ENCODE peak calls at places on chromosome 15, in four cellular contexts. Q is brain microvascular endothelial cell, I is lower leg skin, K is A549. E is an unnamed sample.

GRCh38 chr15:62110000-62110851 is 43.4 kb downstream of the C2CD4A start:
- DNase-seq in Q (peak), I (peak), K (peak), E (no peak)

GRCh38 chr15:61974759-61975158 is 85.5 kb downstream of the VPS13C start:
- DNase-seq in Q (no peak), I (no peak), K (no peak), E (no peak)

GRCh38 chr15:63490345-63491034 is 13.9 kb upstream of the USP3 start:
- DNase-seq in Q (no peak), I (no peak), K (no peak), E (no peak)

GRCh38 chr15:88834211-88834812 is 31.1 kb downstream of the ACAN start:
- DNase-seq in Q (peak), I (no peak), K (peak), E (no peak)

GRCh38 chr15:48437178-48437577 is 105.9 kb downstream of the DUT start:
- DNase-seq in Q (no peak), I (no peak), K (no peak), E (no peak)

GRCh38 chr15:37425541-37425940 is 325.2 kb upstream of the MEIS2 start:
- DNase-seq in Q (no peak), I (no peak), K (no peak), E (no peak)

GRCh38 chr15:48928877-48929538 is 34.7 kb downstream of the SHC4 start:
- DNase-seq in Q (peak), I (no peak), K (no peak), E (no peak)

GRCh38 chr15:36361351-36361870 is 218.0 kb upstream of the CDIN1 start:
- DNase-seq in Q (peak), I (no peak), K (no peak), E (no peak)

DNA sequence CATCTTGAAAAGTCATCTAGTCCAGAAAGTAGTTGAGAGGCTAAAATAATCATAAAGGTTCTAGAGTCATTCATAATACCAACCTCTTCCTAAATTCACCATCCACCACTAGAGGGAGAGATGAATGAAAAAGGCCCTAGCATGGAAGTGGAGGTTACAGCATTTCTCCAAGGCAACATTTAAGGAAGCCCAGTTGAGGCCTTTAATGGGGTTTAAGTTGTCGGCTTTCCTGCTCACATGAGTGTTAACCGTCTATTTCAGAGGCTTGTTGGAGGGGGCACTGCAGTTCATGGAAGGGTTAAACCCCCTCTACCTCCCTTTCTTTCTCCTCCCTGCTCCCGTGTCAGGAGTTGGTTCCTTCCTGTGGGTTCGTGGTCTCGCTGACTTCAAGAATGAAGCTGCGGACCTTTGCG is 3.8 kb upstream of the SLCO3A1 start:
- DNase-seq in Q (peak), I (no peak), K (peak), E (no peak)
- TF ChIP-seq CTCF in Q (peak), I (no peak), K (peak), E (peak)

DNA sequence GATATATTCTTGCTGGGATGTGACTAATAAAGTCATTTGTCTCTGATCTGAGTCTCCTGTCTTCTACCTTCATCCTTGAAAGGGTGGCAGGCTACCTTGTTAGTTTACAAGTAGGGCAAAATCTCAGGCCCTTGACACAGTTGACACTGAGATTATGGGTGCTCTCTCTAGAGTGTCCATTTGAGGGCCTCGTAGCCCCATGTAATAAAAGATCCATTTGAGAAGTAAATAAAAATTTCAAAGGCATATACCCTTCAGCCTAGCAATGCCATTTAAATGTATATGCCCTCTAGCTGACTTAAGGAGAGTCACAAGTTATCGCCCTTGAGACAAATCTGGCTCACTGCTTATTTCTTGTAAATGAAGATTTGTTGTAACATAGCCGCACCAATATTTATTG is 98.6 kb downstream of the TCF12 start:
- DNase-seq in Q (no peak), I (no peak), K (peak), E (no peak)
- TF ChIP-seq CTCF in Q (peak), I (no peak), K (no peak), E (peak)

GRCh38 chr15:75211436-75212199 is 9.9 kb downstream of the C15orf39 start:
- DNase-seq in Q (no peak), I (no peak), K (no peak), E (no peak)
- TF ChIP-seq CTCF in Q (no peak), I (no peak), K (no peak), E (no peak)

GRCh38 chr15:28191832-28192231 is 92.7 kb upstream of the OCA2 start:
- DNase-seq in Q (peak), I (no peak), K (peak), E (no peak)
- TF ChIP-seq CTCF in Q (peak), I (no peak), K (no peak), E (peak)

DNA sequence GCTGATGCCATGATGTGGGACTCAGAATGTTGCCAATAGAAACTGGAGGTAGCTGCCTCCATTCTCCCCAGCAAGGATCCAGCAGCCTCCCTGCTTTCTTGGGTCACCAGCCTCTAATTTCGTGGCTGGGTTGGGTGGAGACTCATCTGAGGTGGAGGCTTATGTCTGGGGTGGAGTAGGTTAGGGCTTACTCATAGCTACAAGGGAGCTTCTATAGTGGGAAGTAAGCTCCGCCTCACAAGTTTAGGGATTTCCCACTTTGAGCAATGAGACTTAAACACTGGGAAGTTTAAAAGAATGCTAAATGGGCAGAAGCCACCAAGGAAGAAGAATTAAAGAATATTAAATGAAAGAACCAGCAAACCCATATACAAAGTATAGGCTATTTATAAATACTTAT is 63.8 kb downstream of the GJD2 start:
- DNase-seq in Q (peak), I (no peak), K (peak), E (no peak)
- TF ChIP-seq CTCF in Q (no peak), I (no peak), K (no peak), E (no peak)